ENCODE peak calls at places on chromosomes 2 and 18, in four cellular contexts. K is H1, G is HepG2, B is K562. J is an unnamed sample.

GRCh38 chr2:124778076-124778475 is 753.0 kb downstream of the CNTNAP5 start:
- DNase-seq in G (no peak), B (no peak), K (no peak), J (no peak)

GRCh38 chr18:25322806-25323205 is 29.2 kb downstream of the ZNF521 start:
- DNase-seq in G (no peak), B (no peak), K (no peak), J (no peak)

GRCh38 chr18:74489631-74490030 is 6.5 kb upstream of the CNDP2 start:
- DNase-seq in K (no peak), B (no peak), G (no peak), J (no peak)

GRCh38 chr2:180983468-180984388 is 3.3 kb downstream of the UBE2E3 start:
- DNase-seq in K (no peak), G (peak), B (peak), J (peak)

GRCh38 chr18:22283397-22283796 is 114.0 kb downstream of the GATA6 start:
- DNase-seq in B (no peak), K (no peak), G (no peak), J (no peak)

GRCh38 chr2:118249531-118249930 is 161.3 kb downstream of the INSIG2 start:
- DNase-seq in K (no peak), B (no peak), G (no peak), J (no peak)

GRCh38 chr2:207825033-207825957 is 55.6 kb upstream of the FZD5 start:
- DNase-seq in G (no peak), B (no peak), K (no peak), J (no peak)

GRCh38 chr18:62937065-62937464 is 221.7 kb downstream of the PHLPP1 start:
- DNase-seq in K (no peak), B (no peak), G (no peak), J (peak)

GRCh38 chr2:219559156-219559915 is 12.0 kb downstream of the OBSL1 start:
- DNase-seq in G (no peak), B (no peak), K (no peak), J (no peak)

GRCh38 chr2:6917761-6918421 is 679 bp downstream of the RNF144A start:
- DNase-seq in K (no peak), G (no peak), B (no peak), J (peak)

GRCh38 chr2:129233751-129234406 is 745.6 kb upstream of the RAB6C start:
- DNase-seq in K (no peak), B (no peak), G (no peak), J (no peak)

GRCh38 chr2:18169787-18170175 is 291.3 kb downstream of the KCNS3 start:
- DNase-seq in K (no peak), B (no peak), G (no peak), J (no peak)

GRCh38 chr2:158011055-158011771 is 90.5 kb upstream of the UPP2 start:
- DNase-seq in K (peak), B (no peak), G (no peak), J (no peak)

GRCh38 chr18:5868218-5868904 is 27.0 kb downstream of the TMEM200C start:
- DNase-seq in K (no peak), B (peak), G (peak), J (peak)

GRCh38 chr2:26269571-26270170 is 24.9 kb downstream of the HADHB start:
- DNase-seq in B (no peak), K (no peak), G (no peak), J (no peak)

GRCh38 chr2:12732663-12733062 is 15.9 kb downstream of the TRIB2 start:
- DNase-seq in K (no peak), B (no peak), G (no peak), J (no peak)

GRCh38 chr2:12734914-12735654 is 18.3 kb downstream of the TRIB2 start:
- DNase-seq in G (no peak), B (no peak), K (no peak), J (no peak)

GRCh38 chr2:12731701-12732280 is 15.1 kb downstream of the TRIB2 start:
- DNase-seq in K (no peak), B (no peak), G (no peak), J (no peak)

GRCh38 chr2:12730265-12730664 is 13.5 kb downstream of the TRIB2 start:
- DNase-seq in G (no peak), B (no peak), K (no peak), J (no peak)

DNA sequence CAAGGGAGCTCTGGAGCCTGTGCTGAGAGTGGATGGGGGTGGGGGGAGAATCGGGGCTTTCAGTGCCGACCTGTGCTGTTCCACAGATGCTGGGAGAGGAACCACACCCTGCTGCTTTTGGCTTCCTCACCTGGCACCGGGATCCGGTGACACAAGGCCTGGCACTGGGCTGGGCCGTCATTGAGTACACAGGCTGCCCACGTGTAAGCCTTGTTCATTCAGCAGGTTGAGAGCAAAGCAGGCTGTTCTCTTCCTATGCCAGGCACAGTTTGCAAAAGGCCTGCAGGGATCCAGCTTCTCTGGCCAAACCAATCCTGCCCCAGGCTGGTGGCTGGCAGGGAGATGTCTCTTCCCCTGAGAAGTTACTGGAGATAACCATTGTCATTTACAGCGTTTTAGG is 17.1 kb downstream of the TRIB2 start:
- DNase-seq in K (no peak), B (no peak), G (no peak), J (no peak)
- TF ChIP-seq RNF2 in K (no peak), B (no peak), G (no peak), J (no peak)

GRCh38 chr2:105308785-105309540 is 20.6 kb downstream of the TGFBRAP1 start:
- DNase-seq in B (no peak), G (no peak), K (no peak), J (no peak)
- TF ChIP-seq RNF2 in B (no peak), G (no peak), K (no peak), J (no peak)

DNA sequence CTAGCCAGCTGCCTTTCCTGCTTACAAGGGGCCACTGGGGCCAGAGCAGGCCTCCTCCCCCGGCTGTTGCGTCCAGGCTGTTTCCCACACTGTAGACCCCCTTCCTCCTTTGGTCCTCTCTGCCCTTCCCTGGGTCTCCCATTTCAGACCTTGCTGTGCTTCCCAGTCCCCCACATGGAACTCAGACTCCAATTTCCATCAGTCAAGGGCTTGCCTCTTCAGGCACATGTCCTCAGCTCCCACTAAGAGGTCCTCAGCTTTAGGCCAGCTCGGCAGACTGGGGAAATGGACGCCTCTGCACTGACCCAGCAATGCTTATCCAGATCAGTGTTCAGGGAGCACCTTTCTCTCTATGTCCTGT is 98.0 kb upstream of the BZW1 start:
- DNase-seq in G (no peak), B (peak), K (no peak), J (no peak)
- TF ChIP-seq RNF2 in G (no peak), B (no peak), K (no peak), J (no peak)

GRCh38 chr2:121722479-121722878 is 14.2 kb downstream of the NIFK start:
- DNase-seq in G (no peak), K (no peak), B (peak), J (peak)
- TF ChIP-seq RNF2 in G (no peak), K (no peak), B (no peak), J (no peak)

DNA sequence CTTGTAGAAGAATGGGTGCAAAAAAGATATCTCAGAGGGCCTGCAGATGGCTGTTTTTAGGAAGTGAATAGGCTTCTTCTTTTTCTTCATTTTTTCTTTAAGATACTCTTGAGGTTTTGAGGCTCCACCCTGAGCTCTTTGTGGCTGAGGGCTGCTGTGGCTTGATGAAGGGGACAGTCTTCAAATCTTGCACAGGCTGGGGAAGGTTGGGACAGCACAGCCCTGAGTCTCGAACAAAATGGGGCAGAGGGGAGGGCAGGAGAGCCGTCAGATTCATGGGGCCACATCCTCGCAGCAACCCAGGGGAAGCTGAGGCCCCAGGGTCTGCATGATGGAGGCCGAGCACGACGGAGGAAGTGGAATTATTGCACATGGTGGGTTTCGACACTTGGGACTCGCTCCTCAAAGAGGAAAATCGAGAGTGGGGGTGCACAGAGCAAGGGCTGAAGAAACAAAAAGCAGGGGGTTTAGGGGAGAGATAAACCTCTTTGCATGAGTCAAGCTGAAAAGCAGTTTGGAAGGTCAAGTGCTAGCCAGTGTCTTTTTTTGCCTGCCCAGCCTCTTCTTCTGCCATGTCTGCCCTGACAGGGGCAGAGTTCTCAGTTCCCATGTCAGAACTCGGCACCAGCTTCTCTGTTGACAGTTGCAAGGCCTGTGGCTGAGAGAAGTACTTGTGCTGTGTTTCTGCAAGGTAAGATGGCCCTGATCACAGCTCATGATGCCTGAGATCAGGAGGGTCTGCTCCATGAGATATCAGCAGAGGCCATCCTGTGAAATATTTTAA is 19.5 kb downstream of the INPP4A start:
- DNase-seq in G (no peak), K (no peak), B (peak), J (no peak)
- TF ChIP-seq RNF2 in G (no peak), K (no peak), B (no peak), J (no peak)

DNA sequence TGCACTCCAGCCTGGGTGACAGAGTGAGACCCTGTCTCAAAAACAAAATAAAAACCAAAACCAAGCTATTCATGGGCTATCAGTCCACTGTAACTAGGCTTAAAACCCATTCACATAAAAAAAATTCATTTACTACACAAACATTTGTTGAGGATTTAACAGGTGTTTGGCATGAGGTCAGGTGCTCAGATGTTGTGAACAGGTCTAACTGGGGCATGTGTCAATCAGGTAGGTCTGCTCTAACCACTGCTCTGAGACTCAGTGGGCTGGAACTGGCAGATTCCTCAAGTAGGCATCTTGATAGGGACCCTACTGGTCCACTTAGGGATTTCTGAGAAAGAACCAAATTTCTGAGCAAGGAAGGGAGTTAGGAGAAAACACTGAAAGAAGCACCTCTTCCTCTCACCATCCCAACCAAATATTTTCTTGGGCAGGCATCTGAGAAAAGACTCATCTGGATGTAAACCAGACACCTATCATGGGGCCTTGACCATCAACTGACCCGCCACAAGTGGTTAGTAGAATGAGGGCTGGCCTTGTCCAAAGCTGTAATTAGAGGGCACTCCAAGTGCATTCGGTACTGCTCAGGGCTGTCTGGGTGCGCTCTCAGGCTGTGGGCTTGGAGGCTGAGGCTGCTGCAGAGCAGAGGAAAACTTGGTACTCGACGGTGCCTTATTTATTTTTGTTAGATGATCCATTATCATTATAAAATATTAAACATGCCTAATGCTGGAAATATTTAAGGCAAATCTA is 33.9 kb downstream of the WIPF1 start:
- DNase-seq in B (no peak), K (no peak), G (no peak), J (no peak)
- TF ChIP-seq RNF2 in B (no peak), K (no peak), G (no peak), J (no peak)

GRCh38 chr2:89763254-89763580 is 1071.7 kb downstream of the RPIA start:
- DNase-seq in K (peak), G (peak), B (peak), J (no peak)
- TF ChIP-seq RNF2 in K (no peak), G (no peak), B (no peak), J (no peak)

GRCh38 chr18:3238742-3239141 is 8.9 kb upstream of the MYL12A start:
- DNase-seq in G (no peak), K (no peak), B (no peak), J (no peak)
- TF ChIP-seq RNF2 in G (no peak), K (no peak), B (no peak), J (no peak)

J was measured in A549.